ENCODE peak calls at places on chromosomes 7 and 10, in six cellular contexts. E is GM13976, M is sciatic nerve, W is M059J, K is putamen, Z is SW 1271. Y is an unnamed sample.

GRCh38 chr10:66180651-66181318 is 745.1 kb upstream of the LRRTM3 start:
- DNase-seq in K (peak), W (peak), Z (peak), M (no peak), E (peak), Y (peak)

GRCh38 chr10:101938316-101939272 is 95.0 kb upstream of the KCNIP2 start:
- DNase-seq in W (peak), Z (peak), M (no peak), E (no peak), K (no peak), Y (peak)

GRCh38 chr7:772861-773621 is 46.0 kb upstream of the PRKAR1B start:
- DNase-seq in E (no peak), M (no peak), K (no peak), W (no peak), Z (no peak), Y (no peak)

GRCh38 chr7:64463636-64464375 is 99.1 kb downstream of the ZNF680 start:
- DNase-seq in E (no peak), W (no peak), M (peak), Z (no peak), K (peak), Y (peak)

GRCh38 chr10:42754155-42755027 is 28.2 kb upstream of the BMS1 start:
- DNase-seq in M (peak), E (peak), Z (no peak), W (no peak), K (no peak), Y (peak)

GRCh38 chr10:24414597-24414996 is 205.7 kb downstream of the KIAA1217 start:
- DNase-seq in E (peak), M (no peak), K (no peak), W (no peak), Z (no peak), Y (no peak)

GRCh38 chr7:104951546-104951945 is 62.5 kb upstream of the KMT2E start:
- DNase-seq in E (no peak), M (no peak), Z (no peak), K (no peak), W (no peak), Y (no peak)

GRCh38 chr7:36011588-36011965 is 141.5 kb upstream of the EEPD1 start:
- DNase-seq in Z (no peak), W (no peak), K (no peak), M (no peak), E (no peak), Y (no peak)

GRCh38 chr10:126479280-126479679 is 91.0 kb upstream of the ADAM12 start:
- DNase-seq in M (no peak), W (no peak), Z (no peak), K (no peak), E (no peak), Y (no peak)

GRCh38 chr10:97321032-97321806 is 2.1 kb downstream of the FRAT1 start:
- DNase-seq in W (no peak), Z (no peak), K (no peak), M (peak), E (no peak), Y (no peak)

GRCh38 chr7:3923307-3923918 is 622.4 kb downstream of the SDK1 start:
- DNase-seq in E (no peak), M (no peak), W (no peak), K (no peak), Z (no peak), Y (no peak)

GRCh38 chr10:19922236-19922963 is 106.2 kb downstream of the PLXDC2 start:
- DNase-seq in Z (no peak), E (no peak), M (no peak), W (peak), K (no peak), Y (peak)

GRCh38 chr7:137820677-137821420 is 25.9 kb downstream of the DGKI start:
- DNase-seq in E (peak), W (peak), M (peak), K (peak), Z (no peak), Y (peak)

GRCh38 chr10:28719789-28720436 is 42.6 kb downstream of the BAMBI start:
- DNase-seq in E (no peak), Z (peak), M (no peak), K (no peak), W (peak), Y (peak)

GRCh38 chr10:47123889-47124288 is 176.1 kb upstream of the GDF10 start:
- DNase-seq in M (no peak), K (no peak), Z (no peak), W (no peak), E (no peak), Y (no peak)

GRCh38 chr10:68406111-68406814 is 814 bp downstream of the RUFY2 start:
- DNase-seq in W (peak), Z (peak), E (peak), K (peak), M (peak), Y (peak)

GRCh38 chr7:44242091-44242490 is 41.3 kb downstream of the YKT6 start:
- DNase-seq in M (no peak), W (no peak), Z (no peak), E (no peak), K (no peak), Y (no peak)

GRCh38 chr7:125423444-125424155 is 494.0 kb upstream of the POT1 start:
- DNase-seq in W (peak), M (no peak), Z (no peak), K (no peak), E (no peak), Y (peak)

GRCh38 chr7:19754521-19755116 is 18.8 kb downstream of the TMEM196 start:
- DNase-seq in K (no peak), Z (peak), M (no peak), W (peak), E (peak), Y (peak)

Y was measured in kidney tubule cell.